ENCODE peak calls at places on chromosomes 2 and 18, in eight cellular contexts. V is IMR-90, U is cardiac muscle cell, Q is A549, Z is psoas muscle, T is GM23338, J is gastrocnemius medialis, W is colonic mucosa. K is an unnamed sample. For H3K4me1, the result is how much of the 10 kb centered on the place peaks cover.

GRCh38 chr2:57862727-57863126 is 183.9 kb upstream of the VRK2 start:
- DNase-seq in J (no peak), Z (no peak), Q (no peak), U (no peak), V (no peak), W (no peak), T (no peak), K (no peak)

GRCh38 chr2:98623657-98624056 is 15.3 kb downstream of the UNC50 start:
- DNase-seq in T (no peak), Z (peak), V (peak), U (no peak), W (no peak), Q (no peak), J (no peak), K (no peak)

GRCh38 chr18:57043241-57043640 is 103.6 kb upstream of the BOD1L2 start:
- DNase-seq in U (no peak), J (no peak), Z (no peak), Q (no peak), W (no peak), V (no peak), T (no peak), K (no peak)

GRCh38 chr2:206728277-206729199 is 10.3 kb upstream of the DYTN start:
- DNase-seq in Z (no peak), Q (peak), J (no peak), T (no peak), V (peak), W (no peak), U (no peak), K (no peak)

GRCh38 chr2:173874899-173875247 is 90.3 kb downstream of the SP3 start:
- DNase-seq in J (no peak), W (no peak), U (no peak), Z (no peak), Q (no peak), V (no peak), T (no peak), K (no peak)

GRCh38 chr2:215529271-215529670 is 93.4 kb upstream of the FN1 start:
- DNase-seq in Z (no peak), J (no peak), W (peak), T (no peak), V (peak), U (no peak), Q (no peak), K (no peak)

GRCh38 chr18:33757037-33757436 is 179.0 kb downstream of the ASXL3 start:
- DNase-seq in J (no peak), U (no peak), V (peak), T (no peak), Z (no peak), Q (no peak), W (no peak), K (no peak)

GRCh38 chr2:166572958-166573357 is 78.9 kb upstream of the SCN7A start:
- DNase-seq in W (no peak), Q (no peak), J (no peak), V (peak), Z (no peak), U (no peak), T (no peak), K (no peak)

GRCh38 chr2:104733544-104733943 is 120.4 kb upstream of the POU3F3 start:
- DNase-seq in W (peak), U (peak), Z (no peak), J (no peak), V (no peak), T (peak), Q (peak), K (peak)

GRCh38 chr2:209473930-209474419 is 50.1 kb downstream of the MAP2 start:
- DNase-seq in W (no peak), U (no peak), V (peak), Q (peak), J (no peak), T (no peak), Z (no peak), K (no peak)

GRCh38 chr18:46084431-46084830 is 12.4 kb upstream of the PSTPIP2 start:
- DNase-seq in W (no peak), Z (no peak), J (no peak), U (no peak), Q (no peak), T (no peak), V (no peak), K (no peak)

GRCh38 chr18:74489631-74490030 is 6.5 kb upstream of the CNDP2 start:
- DNase-seq in J (no peak), T (no peak), Z (no peak), Q (no peak), U (no peak), V (peak), W (no peak), K (no peak)

GRCh38 chr2:70670202-70670601 is 97.8 kb downstream of the ADD2 start:
- DNase-seq in Z (no peak), W (no peak), J (no peak), U (no peak), Q (no peak), V (no peak), T (no peak), K (no peak)

GRCh38 chr2:241226723-241227634 is 38.5 kb downstream of the ANO7 start:
- DNase-seq in U (no peak), J (no peak), Z (peak), T (peak), W (no peak), V (peak), Q (no peak), K (no peak)

GRCh38 chr2:67215214-67215613 is 181.9 kb upstream of the ETAA1 start:
- DNase-seq in Q (peak), U (peak), V (peak), J (no peak), W (peak), Z (no peak), T (peak), K (peak)

GRCh38 chr2:225282858-225283693 is 116.4 kb upstream of the NYAP2 start:
- DNase-seq in W (peak), Q (peak), J (no peak), V (peak), T (peak), Z (no peak), U (peak), K (peak)

GRCh38 chr18:45006934-45007333 is 326.2 kb downstream of the SETBP1 start:
- DNase-seq in Q (no peak), J (no peak), W (no peak), T (no peak), U (no peak), V (peak), Z (no peak), K (no peak)

GRCh38 chr2:200777275-200777674 is 34.4 kb upstream of the BZW1 start:
- DNase-seq in T (no peak), Q (peak), U (no peak), J (no peak), Z (no peak), V (no peak), W (no peak), K (no peak)

GRCh38 chr2:42742740-42743666 is 20.9 kb downstream of the OXER1 start:
- DNase-seq in Q (no peak), W (no peak), V (no peak), J (no peak), U (no peak), Z (no peak), T (peak), K (no peak)

GRCh38 chr2:8685697-8686358 is 4.0 kb downstream of the ID2 start:
- DNase-seq in Z (peak), U (peak), V (peak), W (peak), J (no peak), T (peak), Q (peak), K (peak)

GRCh38 chr2:63525905-63526304 is 62.4 kb downstream of the WDPCP start:
- DNase-seq in U (no peak), J (no peak), W (no peak), Z (no peak), V (no peak), T (no peak), Q (no peak), K (no peak)

GRCh38 chr2:60215295-60215990 is 338.0 kb downstream of the BCL11A start:
- DNase-seq in U (peak), J (no peak), T (peak), W (peak), V (no peak), Q (no peak), Z (no peak), K (no peak)

GRCh38 chr18:46261799-46262198 is 157.6 kb downstream of the HAUS1 start:
- DNase-seq in Z (no peak), Q (no peak), J (no peak), W (no peak), T (peak), U (no peak), V (peak), K (no peak)

GRCh38 chr2:3287896-3288295 is 89.7 kb downstream of the EIPR1 start:
- DNase-seq in U (no peak), V (no peak), Q (no peak), T (no peak), J (no peak), W (no peak), Z (no peak), K (no peak)

GRCh38 chr18:76371804-76372203 is 123.2 kb downstream of the ZNF516 start:
- DNase-seq in W (no peak), T (no peak), Z (no peak), V (no peak), Q (no peak), U (no peak), J (no peak), K (no peak)

GRCh38 chr2:150136901-150137300 is 350.6 kb downstream of the RND3 start:
- DNase-seq in U (no peak), T (no peak), W (no peak), Z (no peak), Q (no peak), V (no peak), J (no peak), K (no peak)

GRCh38 chr18:48186084-48186798 is 222.9 kb downstream of the ZBTB7C start:
- DNase-seq in V (no peak), Z (no peak), T (peak), J (no peak), W (peak), Q (no peak), U (peak), K (peak)

GRCh38 chr2:151381266-151381665 is 23.9 kb downstream of the TNFAIP6 start:
- DNase-seq in Q (no peak), J (no peak), Z (no peak), W (no peak), U (no peak), T (no peak), V (peak), K (no peak)

DNA sequence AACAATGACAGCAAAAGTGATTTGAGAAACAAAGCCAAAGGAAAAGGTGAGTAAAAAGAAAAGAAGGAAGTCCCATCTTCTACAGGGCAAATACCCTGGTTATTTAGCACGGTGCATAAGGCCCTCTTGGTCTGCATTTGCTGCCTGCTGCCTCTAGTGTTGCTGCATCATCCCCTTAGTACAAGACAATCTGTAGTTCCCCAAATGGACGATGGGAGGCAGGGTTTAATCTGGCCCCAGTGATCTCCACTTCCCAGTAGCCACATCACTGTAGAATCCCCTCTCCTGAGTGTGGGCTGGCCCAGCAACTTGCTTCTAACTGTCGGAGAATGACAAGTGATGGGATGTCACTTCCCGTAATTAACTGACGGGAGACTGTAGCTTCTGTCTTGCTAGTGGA is 85.1 kb downstream of the CTAGE1 start:
- DNase-seq in Z (no peak), V (no peak), Q (peak), U (no peak), J (no peak), W (no peak), T (peak), K (peak)
- TF ChIP-seq CTCF in Z (no peak), V (peak), Q (no peak), U (peak), J (no peak), W (no peak), T (peak), K (peak)

DNA sequence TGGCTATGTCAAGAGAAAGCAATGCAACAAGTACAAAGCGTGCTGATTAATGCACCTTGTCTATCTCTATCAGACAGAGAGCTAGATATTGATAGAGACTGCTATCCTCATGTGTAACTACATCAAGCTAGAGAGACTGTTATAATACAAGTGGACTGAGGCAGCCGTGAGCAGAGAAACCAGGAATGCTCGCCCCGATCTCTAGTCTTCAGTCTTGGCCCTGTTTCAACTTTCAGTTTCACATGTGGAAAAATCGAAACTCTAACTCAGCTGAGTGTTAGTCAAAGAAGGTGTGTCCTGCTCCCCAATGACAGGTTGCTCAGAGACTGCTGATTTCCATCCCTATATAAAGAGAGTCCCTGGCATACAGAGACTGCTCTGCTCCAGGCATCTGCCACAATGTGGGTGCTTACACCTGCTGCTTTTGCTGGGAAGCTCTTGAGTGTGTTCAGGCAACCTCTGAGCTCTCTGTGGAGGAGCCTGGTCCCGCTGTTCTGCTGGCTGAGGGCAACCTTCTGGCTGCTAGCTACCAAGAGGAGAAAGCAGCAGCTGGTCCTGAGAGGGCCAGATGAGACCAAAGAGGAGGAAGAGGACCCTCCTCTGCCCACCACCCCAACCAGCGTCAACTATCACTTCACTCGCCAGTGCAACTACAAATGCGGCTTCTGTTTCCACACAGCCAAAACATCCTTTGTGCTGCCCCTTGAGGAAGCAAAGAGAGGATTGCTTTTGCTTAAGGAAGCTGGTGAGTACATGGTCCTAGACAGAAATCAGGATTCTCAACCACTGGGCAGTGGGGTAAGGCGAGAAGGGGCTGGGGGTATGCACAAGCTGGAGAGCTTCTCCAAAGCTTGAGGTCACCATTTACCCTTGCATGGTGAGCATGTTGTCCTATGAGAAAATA is at the start of gene RSAD2:
- DNase-seq in Q (no peak), W (peak), J (no peak), Z (no peak), V (peak), T (no peak), U (no peak), K (no peak)
- H3K4me1 ChIP-seq in Q (under half), W (under half), J (under half), Z (under half), V (under half), T (under half), U (under half), K (under half)

GRCh38 chr2:72919414-72920316 is 2.3 kb downstream of the EMX1 start:
- DNase-seq in Q (no peak), U (peak), T (peak), W (no peak), J (no peak), Z (no peak), V (no peak), K (no peak)
- H3K4me3 ChIP-seq in Q (peak), U (no peak), T (peak), W (no peak), J (peak), Z (peak), V (no peak), K (no peak)

GRCh38 chr2:48395658-48396057 is 134.3 kb upstream of the STON1 start:
- DNase-seq in Z (no peak), J (no peak), W (no peak), V (no peak), U (no peak), Q (no peak), T (no peak), K (no peak)
- TF ChIP-seq CTCF in Z (no peak), J (no peak), W (no peak), V (no peak), U (no peak), Q (no peak), T (no peak), K (no peak)

GRCh38 chr2:130378206-130378897 is 22.5 kb downstream of the PTPN18 start:
- DNase-seq in T (no peak), U (no peak), Z (no peak), W (no peak), Q (no peak), V (no peak), J (no peak), K (no peak)

GRCh38 chr2:130380096-130380934 is 24.5 kb downstream of the PTPN18 start:
- DNase-seq in W (no peak), T (no peak), Z (no peak), U (no peak), Q (no peak), J (no peak), V (no peak), K (no peak)

GRCh38 chr2:130377491-130377890 is 21.6 kb downstream of the PTPN18 start:
- DNase-seq in Z (no peak), Q (no peak), T (no peak), J (no peak), V (no peak), U (no peak), W (no peak), K (no peak)

GRCh38 chr2:130376433-130377293 is 20.8 kb downstream of the PTPN18 start:
- DNase-seq in W (no peak), V (no peak), Q (no peak), U (no peak), Z (no peak), J (no peak), T (peak), K (no peak)

DNA sequence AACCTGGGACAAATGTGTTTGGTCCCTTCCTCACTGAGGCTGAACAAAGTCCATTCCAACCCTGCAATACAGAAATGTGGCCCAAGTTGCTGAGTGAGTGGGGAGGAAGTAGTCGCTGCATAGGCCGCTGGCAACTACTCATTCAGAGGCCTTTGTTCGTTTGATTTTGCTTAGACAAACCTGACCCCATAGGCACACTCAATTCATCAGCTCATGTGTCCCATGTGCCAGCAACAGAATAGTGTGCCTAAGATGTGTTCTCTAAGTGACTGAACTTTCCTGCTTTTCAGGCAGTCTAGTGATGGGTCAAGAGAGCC is 23.0 kb downstream of the PTPN18 start:
- DNase-seq in V (no peak), T (no peak), W (no peak), Q (no peak), U (no peak), J (no peak), Z (no peak), K (no peak)
- H3K4me1 ChIP-seq in V (under half), T (under half), W (under half), Q (under half), U (under half), J (under half), Z (under half), K (under half)

DNA sequence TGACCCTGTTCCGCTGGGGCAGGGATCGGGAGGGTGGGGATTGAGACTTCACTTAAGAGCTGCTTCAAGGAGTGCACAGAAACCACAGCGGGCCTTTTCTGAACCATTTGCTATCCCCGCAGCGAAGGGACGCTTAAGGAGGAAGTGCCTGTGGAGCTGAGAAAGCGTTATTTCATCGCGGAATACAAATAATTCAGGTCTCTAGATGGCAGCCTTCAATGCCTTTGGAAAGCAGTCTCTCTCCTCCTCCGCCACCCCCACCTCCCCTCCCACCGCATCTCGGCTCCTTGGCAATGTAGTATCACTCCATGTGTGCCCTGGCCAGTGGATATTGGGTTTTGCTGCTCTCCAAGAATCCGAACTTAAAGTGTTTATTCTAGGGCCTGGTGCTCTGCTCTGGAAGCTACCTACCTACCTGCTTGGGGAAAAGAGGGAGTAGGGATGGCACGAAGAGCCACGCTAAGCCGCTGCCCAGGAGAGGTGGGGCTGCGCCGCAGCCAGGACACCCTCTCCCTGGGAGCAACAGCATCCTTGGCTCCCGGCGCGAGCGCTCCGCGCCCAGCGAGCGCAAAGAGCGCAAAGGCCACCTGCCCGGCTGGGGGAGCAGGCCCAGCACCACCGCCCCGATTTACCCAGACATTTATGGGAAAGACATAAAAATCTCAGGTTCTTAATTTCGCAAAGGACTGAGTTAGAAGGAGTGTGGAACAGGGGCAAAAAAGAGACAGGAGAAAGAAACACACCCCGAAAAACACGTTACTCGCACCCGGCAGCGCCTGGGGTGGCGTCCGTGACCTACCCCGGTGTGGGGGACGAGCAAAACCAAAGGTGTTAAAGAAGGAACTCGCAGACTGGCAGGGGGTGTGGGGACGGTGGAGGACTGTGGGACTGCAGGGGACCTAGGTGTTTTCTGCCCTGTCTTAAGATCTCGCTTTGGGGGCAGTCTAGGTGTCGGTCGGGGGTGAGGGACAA is 1.1 kb downstream of the SPHKAP start:
- DNase-seq in J (no peak), T (peak), V (no peak), Q (no peak), U (peak), W (no peak), Z (peak), K (no peak)
- H3K4me3 ChIP-seq in J (no peak), T (peak), V (no peak), Q (peak), U (peak), W (no peak), Z (no peak), K (no peak)